ENCODE peak calls at places on chromosomes 12 and 14, in four cellular contexts. One of them, this sample, is unnamed.

GRCh38 chr12:3132636-3133409 is 55.6 kb downstream of the TSPAN9 start:
- DNase-seq in fibroblast of mammary gland: peak
- DNase-seq in mesenchymal stem cell: peak
- DNase-seq in fibroblast of lung: peak
- DNase-seq in this sample: peak

GRCh38 chr12:7837366-7837765 is 35.3 kb downstream of the SLC2A14 start:
- DNase-seq in fibroblast of mammary gland: peak
- DNase-seq in mesenchymal stem cell: no peak
- DNase-seq in fibroblast of lung: no peak
- DNase-seq in this sample: no peak

GRCh38 chr14:55136868-55137785 is 8.1 kb downstream of the LGALS3 start:
- DNase-seq in mesenchymal stem cell: no peak
- DNase-seq in fibroblast of lung: peak
- DNase-seq in fibroblast of mammary gland: peak
- DNase-seq in this sample: peak

GRCh38 chr14:65373011-65373670 is 39.4 kb upstream of the FUT8 start:
- DNase-seq in fibroblast of mammary gland: no peak
- DNase-seq in mesenchymal stem cell: no peak
- DNase-seq in fibroblast of lung: no peak
- DNase-seq in this sample: no peak

GRCh38 chr12:24062642-24063245 is 113.3 kb upstream of the SOX5 start:
- DNase-seq in fibroblast of lung: peak
- DNase-seq in fibroblast of mammary gland: peak
- DNase-seq in mesenchymal stem cell: no peak
- DNase-seq in this sample: no peak

GRCh38 chr14:30582376-30582775 is 23.4 kb downstream of the G2E3 start:
- DNase-seq in fibroblast of mammary gland: no peak
- DNase-seq in fibroblast of lung: no peak
- DNase-seq in mesenchymal stem cell: no peak
- DNase-seq in this sample: no peak

GRCh38 chr12:87119713-87120112 is 863.5 kb upstream of the MGAT4C start:
- DNase-seq in fibroblast of mammary gland: no peak
- DNase-seq in fibroblast of lung: no peak
- DNase-seq in mesenchymal stem cell: no peak
- DNase-seq in this sample: no peak

GRCh38 chr12:131511391-131511802 is 199.5 kb upstream of the SFSWAP start:
- DNase-seq in fibroblast of mammary gland: peak
- DNase-seq in mesenchymal stem cell: no peak
- DNase-seq in fibroblast of lung: no peak
- DNase-seq in this sample: peak

GRCh38 chr12:3218150-3218845 is 141.1 kb downstream of the TSPAN9 start:
- DNase-seq in mesenchymal stem cell: peak
- DNase-seq in fibroblast of mammary gland: peak
- DNase-seq in fibroblast of lung: peak
- DNase-seq in this sample: peak

GRCh38 chr12:48285751-48286650 is 64.7 kb downstream of the ZNF641 start:
- DNase-seq in mesenchymal stem cell: no peak
- DNase-seq in fibroblast of mammary gland: no peak
- DNase-seq in fibroblast of lung: no peak
- DNase-seq in this sample: no peak

GRCh38 chr12:57127101-57127709 is 1.1 kb upstream of the LRP1 start:
- DNase-seq in fibroblast of lung: peak
- DNase-seq in mesenchymal stem cell: peak
- DNase-seq in fibroblast of mammary gland: no peak
- DNase-seq in this sample: no peak

GRCh38 chr12:54692353-54692752 is 44.2 kb upstream of the DCD start:
- DNase-seq in mesenchymal stem cell: no peak
- DNase-seq in fibroblast of lung: no peak
- DNase-seq in fibroblast of mammary gland: no peak
- DNase-seq in this sample: no peak

GRCh38 chr12:89183985-89184435 is 168.3 kb downstream of the DUSP6 start:
- DNase-seq in fibroblast of mammary gland: peak
- DNase-seq in fibroblast of lung: peak
- DNase-seq in mesenchymal stem cell: peak
- DNase-seq in this sample: no peak

GRCh38 chr12:86827409-86827808 is 571.2 kb upstream of the MGAT4C start:
- DNase-seq in fibroblast of lung: no peak
- DNase-seq in fibroblast of mammary gland: no peak
- DNase-seq in mesenchymal stem cell: no peak
- DNase-seq in this sample: no peak

GRCh38 chr12:99619389-99620158 is 28.0 kb upstream of the GARIN6 start:
- DNase-seq in mesenchymal stem cell: peak
- DNase-seq in fibroblast of lung: peak
- DNase-seq in fibroblast of mammary gland: peak
- DNase-seq in this sample: peak

GRCh38 chr12:88969127-88969526 is 383.2 kb downstream of the DUSP6 start:
- DNase-seq in fibroblast of lung: no peak
- DNase-seq in fibroblast of mammary gland: no peak
- DNase-seq in mesenchymal stem cell: no peak
- DNase-seq in this sample: no peak

GRCh38 chr12:88015825-88016224 is 13.4 kb downstream of the C12orf50 start:
- DNase-seq in mesenchymal stem cell: no peak
- DNase-seq in fibroblast of lung: no peak
- DNase-seq in fibroblast of mammary gland: no peak
- DNase-seq in this sample: no peak

GRCh38 chr12:85575115-85576096 is 260.8 kb downstream of the RASSF9 start:
- DNase-seq in mesenchymal stem cell: peak
- DNase-seq in fibroblast of lung: peak
- DNase-seq in fibroblast of mammary gland: peak
- DNase-seq in this sample: peak

GRCh38 chr14:36857842-36858445 is 196.3 kb downstream of the PAX9 start:
- DNase-seq in mesenchymal stem cell: no peak
- DNase-seq in fibroblast of lung: no peak
- DNase-seq in fibroblast of mammary gland: no peak
- DNase-seq in this sample: no peak

GRCh38 chr14:37262649-37263048 is 64.9 kb downstream of the MIPOL1 start:
- DNase-seq in fibroblast of lung: no peak
- DNase-seq in mesenchymal stem cell: peak
- DNase-seq in fibroblast of mammary gland: no peak
- DNase-seq in this sample: no peak

GRCh38 chr12:53215497-53215896 is 8.4 kb upstream of the ITGB7 start:
- DNase-seq in fibroblast of mammary gland: no peak
- DNase-seq in mesenchymal stem cell: no peak
- DNase-seq in fibroblast of lung: no peak
- DNase-seq in this sample: no peak

GRCh38 chr14:95153866-95154265 is 3.5 kb downstream of the DICER1 start:
- DNase-seq in fibroblast of mammary gland: no peak
- DNase-seq in mesenchymal stem cell: no peak
- DNase-seq in fibroblast of lung: no peak
- DNase-seq in this sample: no peak

GRCh38 chr14:75450381-75451276 is 22.8 kb downstream of the JDP2 start:
- DNase-seq in fibroblast of lung: no peak
- DNase-seq in fibroblast of mammary gland: peak
- DNase-seq in mesenchymal stem cell: no peak
- DNase-seq in this sample: peak

GRCh38 chr12:109915171-109916040 is 15.3 kb downstream of the TCHP start:
- DNase-seq in fibroblast of mammary gland: no peak
- DNase-seq in fibroblast of lung: no peak
- DNase-seq in mesenchymal stem cell: no peak
- DNase-seq in this sample: no peak

DNA sequence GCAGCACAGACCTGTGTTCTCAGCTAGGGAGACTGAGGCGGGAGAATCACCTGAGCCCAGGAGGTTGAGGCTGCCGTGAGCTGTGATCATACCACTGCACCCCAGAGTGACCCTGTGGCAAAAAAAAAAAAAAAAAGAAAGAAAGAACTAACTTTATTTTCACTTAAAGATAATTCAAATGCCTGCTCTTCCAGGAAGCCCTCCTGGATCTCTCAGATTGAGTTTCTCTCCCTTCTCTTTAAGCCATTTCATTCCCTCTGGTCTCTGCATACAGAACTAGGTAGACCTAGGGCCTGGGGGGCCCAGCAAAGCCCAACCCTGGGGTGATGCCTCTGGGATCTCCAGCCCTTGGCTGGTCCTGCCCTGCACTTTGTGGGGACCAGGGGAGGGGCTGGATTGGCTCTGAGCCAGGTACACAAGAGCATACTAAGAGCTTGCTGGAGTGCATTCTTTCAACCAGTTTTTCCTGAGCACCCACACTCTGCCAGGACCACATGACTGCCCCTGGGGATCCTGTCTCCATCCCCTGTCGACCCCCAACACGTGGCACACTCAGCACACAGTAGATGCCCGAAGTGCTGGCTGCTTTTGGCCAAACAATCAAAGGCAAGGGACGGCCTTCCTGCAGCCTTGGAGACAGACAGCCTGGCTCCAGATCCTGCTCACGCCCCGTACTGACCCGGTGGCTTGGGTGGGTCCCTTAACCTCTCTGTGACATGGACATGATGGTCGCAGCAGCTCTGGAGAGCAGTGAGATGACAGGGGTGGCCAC is 52.7 kb downstream of the CYP46A1 start:
- DNase-seq in mesenchymal stem cell: no peak
- DNase-seq in fibroblast of mammary gland: no peak
- DNase-seq in fibroblast of lung: no peak
- DNase-seq in this sample: no peak
- H3K4me3 ChIP-seq in mesenchymal stem cell: peak
- H3K4me3 ChIP-seq in fibroblast of mammary gland: no peak
- H3K4me3 ChIP-seq in fibroblast of lung: no peak
- H3K4me3 ChIP-seq in this sample: no peak

DNA sequence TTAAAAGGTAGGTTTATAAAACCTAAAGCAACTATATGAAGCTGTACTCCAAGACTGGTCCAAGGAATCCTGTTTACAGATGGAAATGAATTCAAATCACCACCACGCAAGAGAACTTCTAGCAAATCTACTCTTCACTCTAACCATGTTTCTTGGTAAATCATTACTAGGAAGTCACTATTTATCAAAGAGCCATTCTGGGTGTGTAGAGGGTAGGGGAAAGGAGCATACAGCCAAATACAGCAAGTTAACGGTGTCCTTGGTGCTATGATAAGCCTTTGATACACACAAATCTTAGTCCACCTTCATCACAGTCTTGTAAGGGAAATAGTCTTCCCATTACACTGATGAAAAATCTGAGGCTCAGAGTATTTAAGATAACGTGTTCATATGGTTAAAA is 16.8 kb downstream of the NIN start:
- DNase-seq in fibroblast of mammary gland: no peak
- DNase-seq in mesenchymal stem cell: no peak
- DNase-seq in fibroblast of lung: no peak
- DNase-seq in this sample: no peak
- H3K4me3 ChIP-seq in fibroblast of mammary gland: no peak
- H3K4me3 ChIP-seq in mesenchymal stem cell: no peak
- H3K4me3 ChIP-seq in fibroblast of lung: no peak
- H3K4me3 ChIP-seq in this sample: no peak

GRCh38 chr12:115599251-115599811 is 678.2 kb downstream of the MED13L start:
- DNase-seq in fibroblast of lung: no peak
- DNase-seq in mesenchymal stem cell: peak
- DNase-seq in fibroblast of mammary gland: peak
- DNase-seq in this sample: peak
- H3K4me3 ChIP-seq in fibroblast of lung: no peak
- H3K4me3 ChIP-seq in mesenchymal stem cell: peak
- H3K4me3 ChIP-seq in fibroblast of mammary gland: no peak
- H3K4me3 ChIP-seq in this sample: peak

DNA sequence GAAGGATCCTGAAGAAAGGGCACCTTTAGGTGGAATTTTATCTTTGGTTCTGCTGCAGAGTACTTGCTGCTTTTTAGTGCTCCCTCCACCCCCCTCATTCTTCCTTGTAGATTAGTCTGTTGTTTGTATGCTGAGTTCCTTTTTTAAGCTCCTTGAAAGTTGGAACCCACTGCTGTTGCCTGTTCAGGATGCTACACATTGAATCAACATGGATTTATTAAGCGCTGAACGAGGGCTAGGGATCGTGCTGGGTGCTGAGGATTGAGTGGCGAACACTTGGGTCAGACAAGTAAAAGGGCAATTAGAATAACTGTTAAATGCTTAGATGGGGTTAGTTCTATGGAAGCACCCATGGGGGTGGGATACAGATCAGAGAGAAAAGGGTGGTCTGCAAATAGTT is 907 bp upstream of the AMN1 start:
- DNase-seq in mesenchymal stem cell: no peak
- DNase-seq in fibroblast of lung: no peak
- DNase-seq in fibroblast of mammary gland: no peak
- DNase-seq in this sample: no peak
- H3K4me3 ChIP-seq in mesenchymal stem cell: peak
- H3K4me3 ChIP-seq in fibroblast of lung: no peak
- H3K4me3 ChIP-seq in fibroblast of mammary gland: peak
- H3K4me3 ChIP-seq in this sample: peak

GRCh38 chr14:103562385-103563088 is at the start of the genes BAG5 and COA8:
- DNase-seq in fibroblast of lung: peak
- DNase-seq in mesenchymal stem cell: peak
- DNase-seq in fibroblast of mammary gland: peak
- DNase-seq in this sample: peak
- H3K4me3 ChIP-seq in fibroblast of lung: peak
- H3K4me3 ChIP-seq in mesenchymal stem cell: peak
- H3K4me3 ChIP-seq in fibroblast of mammary gland: peak
- H3K4me3 ChIP-seq in this sample: peak

DNA sequence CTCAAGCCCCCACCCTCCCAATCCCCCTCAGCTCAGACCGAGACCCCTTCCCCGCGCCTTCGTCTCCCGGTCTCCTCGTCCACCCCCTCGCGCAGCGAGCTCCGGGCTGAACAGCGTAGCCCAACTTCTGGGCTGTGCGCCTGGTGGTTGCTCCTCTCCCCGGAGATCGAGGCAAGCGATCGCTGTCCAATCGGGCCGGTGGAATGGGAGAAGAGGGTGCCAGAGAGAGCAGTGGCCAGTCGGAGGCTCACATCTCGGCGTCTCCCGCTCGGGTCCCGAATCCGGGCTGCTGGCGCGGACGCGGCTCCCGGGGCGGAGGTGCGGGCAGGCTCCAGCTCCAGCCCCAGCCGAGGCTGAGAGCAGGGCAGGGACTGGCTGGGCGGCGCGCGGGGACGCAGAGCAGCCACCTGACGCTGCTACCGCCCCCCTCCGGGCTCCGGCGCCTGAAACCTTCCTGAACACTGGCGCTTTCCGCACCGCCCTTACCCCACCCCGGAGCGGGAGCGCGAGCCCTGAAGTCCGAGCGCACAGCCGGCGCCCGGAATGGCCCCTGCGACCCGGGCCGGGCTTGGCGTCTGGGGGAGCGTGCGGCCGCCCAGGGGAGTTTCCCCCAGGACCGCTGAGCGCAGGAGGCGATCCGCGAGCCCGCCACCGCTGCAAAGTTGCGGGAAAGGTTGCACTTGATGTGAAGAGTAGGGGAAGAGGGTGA is 508 bp upstream of the KCNH5 start:
- DNase-seq in fibroblast of lung: peak
- DNase-seq in mesenchymal stem cell: peak
- DNase-seq in fibroblast of mammary gland: peak
- DNase-seq in this sample: peak
- H3K4me3 ChIP-seq in fibroblast of lung: peak
- H3K4me3 ChIP-seq in mesenchymal stem cell: peak
- H3K4me3 ChIP-seq in fibroblast of mammary gland: peak
- H3K4me3 ChIP-seq in this sample: peak

This sample was measured in astrocyte.